ENCODE peak calls at places on chromosomes 5 and 9, in seven cellular contexts. One of them, this sample, is unnamed.

GRCh38 chr9:125430611-125431305 is 169.1 kb downstream of the GAPVD1 start:
- DNase-seq in pancreas: no peak
- DNase-seq in NCI-H510A: no peak
- DNase-seq in SIG-M5: no peak
- DNase-seq in RPMI7951: no peak
- DNase-seq in left cardiac atrium: no peak
- DNase-seq in activated T-cell treated with anti-CD3 and anti-CD28 coated beads for 24 hours: no peak
- DNase-seq in this sample: peak

GRCh38 chr5:149221731-149222342 is 49.8 kb upstream of the AFAP1L1 start:
- DNase-seq in pancreas: no peak
- DNase-seq in NCI-H510A: no peak
- DNase-seq in SIG-M5: no peak
- DNase-seq in RPMI7951: no peak
- DNase-seq in left cardiac atrium: no peak
- DNase-seq in activated T-cell treated with anti-CD3 and anti-CD28 coated beads for 24 hours: no peak
- DNase-seq in this sample: no peak

GRCh38 chr5:218457-219289 is 553 bp downstream of the SDHA start:
- DNase-seq in pancreas: peak
- DNase-seq in NCI-H510A: no peak
- DNase-seq in SIG-M5: no peak
- DNase-seq in RPMI7951: peak
- DNase-seq in left cardiac atrium: peak
- DNase-seq in activated T-cell treated with anti-CD3 and anti-CD28 coated beads for 24 hours: no peak
- DNase-seq in this sample: no peak

GRCh38 chr5:55102345-55102744 is at the start of gene GZMA:
- DNase-seq in pancreas: no peak
- DNase-seq in NCI-H510A: no peak
- DNase-seq in SIG-M5: no peak
- DNase-seq in RPMI7951: no peak
- DNase-seq in left cardiac atrium: no peak
- DNase-seq in activated T-cell treated with anti-CD3 and anti-CD28 coated beads for 24 hours: no peak
- DNase-seq in this sample: peak

GRCh38 chr9:115069302-115069701 is 48.7 kb downstream of the TNC start:
- DNase-seq in pancreas: no peak
- DNase-seq in NCI-H510A: no peak
- DNase-seq in SIG-M5: no peak
- DNase-seq in RPMI7951: no peak
- DNase-seq in left cardiac atrium: no peak
- DNase-seq in activated T-cell treated with anti-CD3 and anti-CD28 coated beads for 24 hours: no peak
- DNase-seq in this sample: no peak

GRCh38 chr9:27572918-27573698 is at the start of gene C9orf72:
- DNase-seq in pancreas: peak
- DNase-seq in NCI-H510A: peak
- DNase-seq in SIG-M5: no peak
- DNase-seq in RPMI7951: peak
- DNase-seq in left cardiac atrium: peak
- DNase-seq in activated T-cell treated with anti-CD3 and anti-CD28 coated beads for 24 hours: peak
- DNase-seq in this sample: peak

GRCh38 chr5:156037151-156037909 is 289.6 kb upstream of the SGCD start:
- DNase-seq in pancreas: no peak
- DNase-seq in NCI-H510A: no peak
- DNase-seq in SIG-M5: no peak
- DNase-seq in RPMI7951: no peak
- DNase-seq in left cardiac atrium: no peak
- DNase-seq in activated T-cell treated with anti-CD3 and anti-CD28 coated beads for 24 hours: no peak
- DNase-seq in this sample: no peak

GRCh38 chr9:89794918-89795317 is 190.1 kb downstream of the GADD45G start:
- DNase-seq in pancreas: peak
- DNase-seq in NCI-H510A: no peak
- DNase-seq in SIG-M5: no peak
- DNase-seq in RPMI7951: no peak
- DNase-seq in left cardiac atrium: no peak
- DNase-seq in activated T-cell treated with anti-CD3 and anti-CD28 coated beads for 24 hours: no peak
- DNase-seq in this sample: no peak

GRCh38 chr5:42057254-42057690 is 132.2 kb downstream of the FBXO4 start:
- DNase-seq in pancreas: peak
- DNase-seq in NCI-H510A: no peak
- DNase-seq in SIG-M5: no peak
- DNase-seq in RPMI7951: peak
- DNase-seq in left cardiac atrium: no peak
- DNase-seq in activated T-cell treated with anti-CD3 and anti-CD28 coated beads for 24 hours: peak
- DNase-seq in this sample: peak

GRCh38 chr9:109272045-109272444 is 48.8 kb downstream of the EPB41L4B start:
- DNase-seq in pancreas: no peak
- DNase-seq in NCI-H510A: no peak
- DNase-seq in SIG-M5: no peak
- DNase-seq in RPMI7951: no peak
- DNase-seq in left cardiac atrium: no peak
- DNase-seq in activated T-cell treated with anti-CD3 and anti-CD28 coated beads for 24 hours: no peak
- DNase-seq in this sample: no peak

GRCh38 chr5:139684881-139685749 is 37.0 kb downstream of the CXXC5 start:
- DNase-seq in pancreas: peak
- DNase-seq in NCI-H510A: no peak
- DNase-seq in SIG-M5: no peak
- DNase-seq in RPMI7951: no peak
- DNase-seq in left cardiac atrium: no peak
- DNase-seq in activated T-cell treated with anti-CD3 and anti-CD28 coated beads for 24 hours: no peak
- DNase-seq in this sample: no peak

GRCh38 chr5:146560205-146560812 is 44.3 kb upstream of the GPR151 start:
- DNase-seq in pancreas: peak
- DNase-seq in NCI-H510A: no peak
- DNase-seq in SIG-M5: no peak
- DNase-seq in RPMI7951: peak
- DNase-seq in left cardiac atrium: no peak
- DNase-seq in activated T-cell treated with anti-CD3 and anti-CD28 coated beads for 24 hours: no peak
- DNase-seq in this sample: no peak

GRCh38 chr9:137018761-137019559 is 9.1 kb downstream of the ABCA2 start:
- DNase-seq in pancreas: no peak
- DNase-seq in NCI-H510A: no peak
- DNase-seq in SIG-M5: no peak
- DNase-seq in RPMI7951: no peak
- DNase-seq in left cardiac atrium: no peak
- DNase-seq in activated T-cell treated with anti-CD3 and anti-CD28 coated beads for 24 hours: no peak
- DNase-seq in this sample: no peak

GRCh38 chr9:126474201-126474765 is 139.4 kb upstream of the LMX1B start:
- DNase-seq in pancreas: no peak
- DNase-seq in NCI-H510A: no peak
- DNase-seq in SIG-M5: no peak
- DNase-seq in RPMI7951: peak
- DNase-seq in left cardiac atrium: no peak
- DNase-seq in activated T-cell treated with anti-CD3 and anti-CD28 coated beads for 24 hours: no peak
- DNase-seq in this sample: no peak

GRCh38 chr5:83608122-83608521 is 112.5 kb downstream of the HAPLN1 start:
- DNase-seq in pancreas: peak
- DNase-seq in NCI-H510A: peak
- DNase-seq in SIG-M5: no peak
- DNase-seq in RPMI7951: peak
- DNase-seq in left cardiac atrium: peak
- DNase-seq in activated T-cell treated with anti-CD3 and anti-CD28 coated beads for 24 hours: no peak
- DNase-seq in this sample: no peak

GRCh38 chr9:95741631-95742030 is 133.9 kb upstream of the ERCC6L2 start:
- DNase-seq in pancreas: no peak
- DNase-seq in NCI-H510A: no peak
- DNase-seq in SIG-M5: no peak
- DNase-seq in RPMI7951: no peak
- DNase-seq in left cardiac atrium: no peak
- DNase-seq in activated T-cell treated with anti-CD3 and anti-CD28 coated beads for 24 hours: no peak
- DNase-seq in this sample: no peak

GRCh38 chr9:114138537-114138936 is 16.8 kb upstream of the COL27A1 start:
- DNase-seq in pancreas: no peak
- DNase-seq in NCI-H510A: no peak
- DNase-seq in SIG-M5: no peak
- DNase-seq in RPMI7951: no peak
- DNase-seq in left cardiac atrium: peak
- DNase-seq in activated T-cell treated with anti-CD3 and anti-CD28 coated beads for 24 hours: no peak
- DNase-seq in this sample: no peak